ENCODE peak calls at places on chromosomes 1 and 21, in five cellular contexts. One of them, this sample, is unnamed.

GRCh38 chr1:242208021-242208420 is 209.1 kb upstream of the MAP1LC3C start:
- DNase-seq in mesothelial cell of epicardium: no peak
- DNase-seq in heart right ventricle: no peak
- DNase-seq in A549: no peak
- DNase-seq in stomach: no peak
- DNase-seq in this sample: no peak

GRCh38 chr1:54255026-54255425 is 55.1 kb downstream of the MRPL37 start:
- DNase-seq in mesothelial cell of epicardium: no peak
- DNase-seq in heart right ventricle: no peak
- DNase-seq in A549: no peak
- DNase-seq in stomach: no peak
- DNase-seq in this sample: no peak

GRCh38 chr1:9438431-9439073 is 100.7 kb upstream of the SLC25A33 start:
- DNase-seq in mesothelial cell of epicardium: no peak
- DNase-seq in heart right ventricle: peak
- DNase-seq in A549: peak
- DNase-seq in stomach: peak
- DNase-seq in this sample: peak

GRCh38 chr1:243890576-243890975 is 40.5 kb upstream of the AKT3 start:
- DNase-seq in mesothelial cell of epicardium: no peak
- DNase-seq in heart right ventricle: no peak
- DNase-seq in A549: no peak
- DNase-seq in stomach: no peak
- DNase-seq in this sample: no peak

GRCh38 chr1:182589520-182589919 is 464 bp upstream of the RNASEL start:
- DNase-seq in mesothelial cell of epicardium: no peak
- DNase-seq in heart right ventricle: no peak
- DNase-seq in A549: no peak
- DNase-seq in stomach: no peak
- DNase-seq in this sample: no peak

GRCh38 chr21:34065015-34065414 is 8.4 kb upstream of the MRPS6 start:
- DNase-seq in mesothelial cell of epicardium: no peak
- DNase-seq in heart right ventricle: no peak
- DNase-seq in A549: no peak
- DNase-seq in stomach: no peak
- DNase-seq in this sample: no peak

GRCh38 chr1:4298333-4298732 is 356.1 kb upstream of the AJAP1 start:
- DNase-seq in mesothelial cell of epicardium: no peak
- DNase-seq in heart right ventricle: no peak
- DNase-seq in A549: no peak
- DNase-seq in stomach: no peak
- DNase-seq in this sample: no peak

GRCh38 chr1:173163209-173163608 is 43.9 kb downstream of the TNFSF4 start:
- DNase-seq in mesothelial cell of epicardium: no peak
- DNase-seq in heart right ventricle: no peak
- DNase-seq in A549: no peak
- DNase-seq in stomach: no peak
- DNase-seq in this sample: no peak

GRCh38 chr1:155037851-155038441 is 4.3 kb downstream of the DCST1 start:
- DNase-seq in mesothelial cell of epicardium: no peak
- DNase-seq in heart right ventricle: no peak
- DNase-seq in A549: no peak
- DNase-seq in stomach: no peak
- DNase-seq in this sample: no peak

GRCh38 chr1:150302338-150302737 is 8.7 kb downstream of the MRPS21 start:
- DNase-seq in mesothelial cell of epicardium: no peak
- DNase-seq in heart right ventricle: no peak
- DNase-seq in A549: no peak
- DNase-seq in stomach: no peak
- DNase-seq in this sample: peak

GRCh38 chr1:4965346-4965726 is 310.9 kb downstream of the AJAP1 start:
- DNase-seq in mesothelial cell of epicardium: no peak
- DNase-seq in heart right ventricle: no peak
- DNase-seq in A549: no peak
- DNase-seq in stomach: no peak
- DNase-seq in this sample: no peak

GRCh38 chr1:55720243-55720642 is 505.1 kb upstream of the USP24 start:
- DNase-seq in mesothelial cell of epicardium: no peak
- DNase-seq in heart right ventricle: no peak
- DNase-seq in A549: no peak
- DNase-seq in stomach: peak
- DNase-seq in this sample: no peak

GRCh38 chr1:205325334-205325884 is 3.9 kb upstream of the NUAK2 start:
- DNase-seq in mesothelial cell of epicardium: peak
- DNase-seq in heart right ventricle: peak
- DNase-seq in A549: peak
- DNase-seq in stomach: peak
- DNase-seq in this sample: peak

GRCh38 chr1:24022611-24023359 is 42.7 kb upstream of the SRSF10 start:
- DNase-seq in mesothelial cell of epicardium: no peak
- DNase-seq in heart right ventricle: no peak
- DNase-seq in A549: peak
- DNase-seq in stomach: no peak
- DNase-seq in this sample: peak

GRCh38 chr1:94119796-94120590 is 955 bp downstream of the ABCA4 start:
- DNase-seq in mesothelial cell of epicardium: no peak
- DNase-seq in heart right ventricle: no peak
- DNase-seq in A549: no peak
- DNase-seq in stomach: no peak
- DNase-seq in this sample: no peak

GRCh38 chr1:148307583-148308185 is 155.6 kb upstream of the NBPF11 start:
- DNase-seq in mesothelial cell of epicardium: no peak
- DNase-seq in heart right ventricle: no peak
- DNase-seq in A549: no peak
- DNase-seq in stomach: no peak
- DNase-seq in this sample: no peak

GRCh38 chr1:91729621-91730348 is 156.2 kb downstream of the TGFBR3 start:
- DNase-seq in mesothelial cell of epicardium: no peak
- DNase-seq in heart right ventricle: no peak
- DNase-seq in A549: no peak
- DNase-seq in stomach: no peak
- DNase-seq in this sample: no peak

GRCh38 chr1:90475623-90476022 is 241.5 kb downstream of the BARHL2 start:
- DNase-seq in mesothelial cell of epicardium: no peak
- DNase-seq in heart right ventricle: no peak
- DNase-seq in A549: no peak
- DNase-seq in stomach: no peak
- DNase-seq in this sample: no peak

GRCh38 chr1:87956072-87956471 is 627.4 kb downstream of the LMO4 start:
- DNase-seq in mesothelial cell of epicardium: no peak
- DNase-seq in heart right ventricle: peak
- DNase-seq in A549: peak
- DNase-seq in stomach: no peak
- DNase-seq in this sample: no peak

GRCh38 chr1:31374511-31375196 is 1.8 kb upstream of the FABP3 start:
- DNase-seq in mesothelial cell of epicardium: no peak
- DNase-seq in heart right ventricle: peak
- DNase-seq in A549: no peak
- DNase-seq in stomach: peak
- DNase-seq in this sample: peak

GRCh38 chr1:26034504-26035202 is 11.3 kb downstream of the SLC30A2 start:
- DNase-seq in mesothelial cell of epicardium: no peak
- DNase-seq in heart right ventricle: no peak
- DNase-seq in A549: peak
- DNase-seq in stomach: no peak
- DNase-seq in this sample: no peak

GRCh38 chr1:185404864-185405568 is 88.0 kb upstream of the IVNS1ABP start:
- DNase-seq in mesothelial cell of epicardium: no peak
- DNase-seq in heart right ventricle: no peak
- DNase-seq in A549: no peak
- DNase-seq in stomach: no peak
- DNase-seq in this sample: no peak

GRCh38 chr1:32743380-32744062 is 41.0 kb upstream of the SYNC start:
- DNase-seq in mesothelial cell of epicardium: no peak
- DNase-seq in heart right ventricle: no peak
- DNase-seq in A549: no peak
- DNase-seq in stomach: peak
- DNase-seq in this sample: no peak

GRCh38 chr1:147611021-147611426 is 59.3 kb downstream of the ACP6 start:
- DNase-seq in mesothelial cell of epicardium: no peak
- DNase-seq in heart right ventricle: no peak
- DNase-seq in A549: no peak
- DNase-seq in stomach: no peak
- DNase-seq in this sample: no peak

GRCh38 chr1:52662645-52663313 is 29.8 kb downstream of the SHISAL2A start:
- DNase-seq in mesothelial cell of epicardium: peak
- DNase-seq in heart right ventricle: no peak
- DNase-seq in A549: peak
- DNase-seq in stomach: no peak
- DNase-seq in this sample: no peak

GRCh38 chr1:230205719-230206198 is 138.7 kb downstream of the GALNT2 start:
- DNase-seq in mesothelial cell of epicardium: no peak
- DNase-seq in heart right ventricle: no peak
- DNase-seq in A549: no peak
- DNase-seq in stomach: peak
- DNase-seq in this sample: no peak

GRCh38 chr1:241423541-241424479 is 66.8 kb upstream of the RGS7 start:
- DNase-seq in mesothelial cell of epicardium: peak
- DNase-seq in heart right ventricle: no peak
- DNase-seq in A549: peak
- DNase-seq in stomach: peak
- DNase-seq in this sample: peak

GRCh38 chr1:38578444-38578951 is 281.1 kb downstream of the RRAGC start:
- DNase-seq in mesothelial cell of epicardium: no peak
- DNase-seq in heart right ventricle: no peak
- DNase-seq in A549: no peak
- DNase-seq in stomach: no peak
- DNase-seq in this sample: no peak

GRCh38 chr1:16628361-16629111 is 15.2 kb upstream of the NBPF1 start:
- DNase-seq in mesothelial cell of epicardium: peak
- DNase-seq in heart right ventricle: no peak
- DNase-seq in A549: no peak
- DNase-seq in stomach: peak
- DNase-seq in this sample: no peak
- TF ChIP-seq CTCF in mesothelial cell of epicardium: no peak
- TF ChIP-seq CTCF in heart right ventricle: no peak
- TF ChIP-seq CTCF in A549: no peak
- TF ChIP-seq CTCF in stomach: no peak
- TF ChIP-seq CTCF in this sample: no peak

GRCh38 chr1:245990315-245991022 is 516.6 kb downstream of the SMYD3 start:
- DNase-seq in mesothelial cell of epicardium: no peak
- DNase-seq in heart right ventricle: no peak
- DNase-seq in A549: no peak
- DNase-seq in stomach: no peak
- DNase-seq in this sample: no peak
- TF ChIP-seq CTCF in mesothelial cell of epicardium: no peak
- TF ChIP-seq CTCF in heart right ventricle: no peak
- TF ChIP-seq CTCF in A549: no peak
- TF ChIP-seq CTCF in stomach: no peak
- TF ChIP-seq CTCF in this sample: no peak

DNA sequence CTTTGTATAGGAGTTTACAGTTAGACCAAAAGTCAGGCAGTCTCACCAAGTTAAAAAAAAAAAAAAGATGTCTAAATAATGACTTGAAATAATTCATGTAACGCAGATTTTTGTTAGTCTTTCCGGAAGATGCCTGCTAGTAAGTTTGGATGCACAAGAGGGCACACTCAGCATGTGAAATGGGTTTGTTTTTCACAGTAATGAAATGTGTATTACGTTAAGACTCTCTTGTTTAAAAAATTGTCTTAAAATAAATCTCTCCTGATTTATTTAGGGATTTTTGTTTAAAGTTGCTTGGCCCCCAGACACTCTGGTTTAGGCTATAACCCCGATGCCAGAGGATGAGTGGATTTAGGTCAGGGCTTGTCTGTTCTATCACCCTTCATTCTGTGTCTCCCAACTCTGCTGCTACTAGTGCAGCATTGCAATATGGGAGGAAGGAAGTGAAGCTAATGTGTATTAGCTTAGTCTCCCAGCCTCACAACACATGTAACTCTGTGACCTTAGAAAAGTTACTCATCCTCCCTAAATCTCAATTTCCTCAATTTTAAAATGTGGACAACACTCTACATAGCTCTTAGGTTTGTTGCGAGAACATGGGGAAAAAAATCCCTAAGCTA is 25.7 kb downstream of the CTH start:
- DNase-seq in mesothelial cell of epicardium: no peak
- DNase-seq in heart right ventricle: peak
- DNase-seq in A549: no peak
- DNase-seq in stomach: no peak
- DNase-seq in this sample: no peak
- TF ChIP-seq CTCF in mesothelial cell of epicardium: no peak
- TF ChIP-seq CTCF in heart right ventricle: peak
- TF ChIP-seq CTCF in A549: no peak
- TF ChIP-seq CTCF in stomach: no peak
- TF ChIP-seq CTCF in this sample: peak

GRCh38 chr1:113916974-113917373 is 11.8 kb downstream of the DCLRE1B start:
- DNase-seq in mesothelial cell of epicardium: no peak
- DNase-seq in heart right ventricle: no peak
- DNase-seq in A549: no peak
- DNase-seq in stomach: no peak
- DNase-seq in this sample: no peak
- TF ChIP-seq CTCF in mesothelial cell of epicardium: no peak
- TF ChIP-seq CTCF in heart right ventricle: no peak
- TF ChIP-seq CTCF in A549: no peak
- TF ChIP-seq CTCF in stomach: no peak
- TF ChIP-seq CTCF in this sample: no peak

GRCh38 chr1:17673335-17674075 is 81.6 kb upstream of the ACTL8 start:
- DNase-seq in mesothelial cell of epicardium: no peak
- DNase-seq in heart right ventricle: peak
- DNase-seq in A549: no peak
- DNase-seq in stomach: no peak
- DNase-seq in this sample: no peak

GRCh38 chr1:17672226-17672625 is 82.9 kb upstream of the ACTL8 start:
- DNase-seq in mesothelial cell of epicardium: no peak
- DNase-seq in heart right ventricle: no peak
- DNase-seq in A549: no peak
- DNase-seq in stomach: no peak
- DNase-seq in this sample: no peak

GRCh38 chr1:17670587-17671313 is 84.4 kb upstream of the ACTL8 start:
- DNase-seq in mesothelial cell of epicardium: no peak
- DNase-seq in heart right ventricle: no peak
- DNase-seq in A549: no peak
- DNase-seq in stomach: no peak
- DNase-seq in this sample: no peak

GRCh38 chr1:17671314-17671705 is 83.8 kb upstream of the ACTL8 start:
- DNase-seq in mesothelial cell of epicardium: no peak
- DNase-seq in heart right ventricle: no peak
- DNase-seq in A549: no peak
- DNase-seq in stomach: no peak
- DNase-seq in this sample: no peak

GRCh38 chr1:17671741-17672140 is 83.4 kb upstream of the ACTL8 start:
- DNase-seq in mesothelial cell of epicardium: no peak
- DNase-seq in heart right ventricle: no peak
- DNase-seq in A549: no peak
- DNase-seq in stomach: no peak
- DNase-seq in this sample: no peak
- TF ChIP-seq CTCF in mesothelial cell of epicardium: no peak
- TF ChIP-seq CTCF in heart right ventricle: no peak
- TF ChIP-seq CTCF in A549: no peak
- TF ChIP-seq CTCF in stomach: no peak
- TF ChIP-seq CTCF in this sample: no peak

This sample was measured in adrenal gland.